ENCODE peak calls at places on chromosome 19, in five cellular contexts. Z is transverse colon, J is stomach, D is H1, V is upper lobe of left lung. W is an unnamed sample.

GRCh38 chr19:51737924-51738323 is 13.8 kb downstream of the FPR1 start:
- DNase-seq in V (no peak), Z (no peak), J (no peak), D (no peak), W (no peak)

GRCh38 chr19:3407556-3408516 is 41.5 kb downstream of the NFIC start:
- DNase-seq in Z (no peak), D (no peak), V (no peak), J (peak; percentile 53), W (peak; percentile 51)

GRCh38 chr19:33810821-33811220 is 14.2 kb downstream of the KCTD15 start:
- DNase-seq in Z (no peak), V (no peak), D (no peak), J (no peak), W (no peak)

GRCh38 chr19:29587518-29587986 is 18.5 kb upstream of the POP4 start:
- DNase-seq in J (no peak), Z (peak; percentile 19), V (no peak), D (no peak), W (no peak)

GRCh38 chr19:14127929-14128509 is 8.4 kb downstream of the ASF1B start:
- DNase-seq in Z (no peak), V (no peak), D (no peak), J (no peak), W (no peak)

GRCh38 chr19:53892981-53893325 is 11.0 kb downstream of the PRKCG start:
- DNase-seq in J (no peak), Z (no peak), D (no peak), V (no peak), W (no peak)

GRCh38 chr19:46678110-46678732 is 17.2 kb upstream of the DACT3 start:
- DNase-seq in V (peak; percentile 74), D (peak; percentile 91), Z (no peak), J (peak; percentile 31), W (no peak)

GRCh38 chr19:11204943-11205349 is 7.6 kb upstream of the KANK2 start:
- DNase-seq in J (no peak), D (no peak), Z (no peak), V (no peak), W (peak; percentile 60)

GRCh38 chr19:3034845-3035541 is 5.9 kb upstream of the TLE2 start:
- DNase-seq in J (peak; percentile 51), D (peak; percentile 53), Z (peak; percentile 64), V (no peak), W (no peak)

GRCh38 chr19:40799558-40800338 is 757 bp downstream of the EGLN2 start:
- DNase-seq in J (peak; percentile 42), Z (no peak), D (peak; percentile 73), V (peak; percentile 91), W (peak; percentile 78)

GRCh38 chr19:44846455-44847143 is 502 bp downstream of the NECTIN2 start:
- DNase-seq in J (no peak), Z (peak; percentile 48), D (peak; percentile 95), V (no peak), W (peak; percentile 81)

DNA sequence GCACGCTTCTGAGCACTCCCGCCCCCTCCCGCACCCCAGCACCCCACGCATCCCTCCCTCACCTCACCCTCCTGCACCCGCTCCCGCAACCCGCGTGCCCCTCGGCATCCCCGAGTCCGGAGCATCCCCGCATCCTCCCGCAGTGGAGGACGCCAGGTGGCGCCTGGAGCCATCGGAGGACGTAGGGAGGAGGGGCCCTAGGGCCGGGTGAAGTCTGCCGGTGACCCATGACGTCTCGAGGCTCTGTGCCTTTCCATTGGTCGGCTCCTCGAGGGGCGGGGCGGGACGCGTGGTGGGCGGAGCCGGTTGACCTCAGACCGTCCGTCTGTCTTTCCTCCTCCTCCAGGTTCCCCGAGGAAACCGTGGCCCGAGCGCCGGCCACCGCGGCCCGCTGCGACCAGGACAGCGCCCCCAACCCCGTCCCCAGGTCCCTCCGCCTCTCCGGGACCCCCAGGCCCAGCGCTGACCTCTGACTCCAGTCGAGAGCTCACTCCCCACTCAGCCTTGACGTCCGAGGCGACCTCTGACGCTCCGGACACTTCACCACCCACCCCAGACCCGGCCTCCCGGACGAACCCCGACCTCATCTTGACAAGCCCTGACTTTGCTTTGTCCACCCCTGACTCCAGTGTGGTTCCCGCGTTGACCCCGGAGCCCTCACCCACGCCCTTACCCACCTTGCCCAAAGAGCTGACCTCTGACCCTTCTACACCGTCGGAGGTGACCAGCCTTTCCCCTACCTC is 19.9 kb downstream of the SBK2 start:
- DNase-seq in D (peak; percentile 99), V (peak; percentile 98), J (peak; percentile 97), Z (peak; percentile 95), W (peak; percentile 95)
- TF ChIP-seq EP300 in D (no peak), V (no peak), J (no peak), Z (no peak), W (no peak)

GRCh38 chr19:6292006-6292405 is 12.2 kb upstream of the MLLT1 start:
- DNase-seq in V (no peak), Z (no peak), D (no peak), J (no peak), W (no peak)
- H3K9me3 ChIP-seq in V (peaks cover 70% of the 10 kb centered on the region), Z (peaks cover 48% of the 10 kb centered on the region), D (peaks cover 57% of the 10 kb centered on the region), J (peaks cover 73% of the 10 kb centered on the region), W (peaks cover 13% of the 10 kb centered on the region)

GRCh38 chr19:12884202-12884601 is 2.8 kb downstream of the KLF1 start:
- DNase-seq in D (no peak), Z (no peak), J (no peak), V (no peak), W (no peak)

GRCh38 chr19:12884627-12884925 is 2.4 kb downstream of the KLF1 start:
- DNase-seq in Z (no peak), V (no peak), J (no peak), D (no peak), W (no peak)

GRCh38 chr19:12885749-12886706 is 973 bp downstream of the KLF1 start:
- DNase-seq in D (peak; percentile 62), J (no peak), V (no peak), Z (no peak), W (no peak)

GRCh38 chr19:12884926-12885748 is 1.9 kb downstream of the KLF1 start:
- DNase-seq in J (peak; percentile 95), V (peak; percentile 98), D (peak; percentile 99), Z (peak; percentile 96), W (no peak)

GRCh38 chr19:12886943-12887747 is at the start of gene KLF1:
- DNase-seq in V (no peak), D (no peak), J (no peak), Z (no peak), W (no peak)
- TF ChIP-seq EP300 in V (no peak), D (no peak), J (no peak), Z (no peak), W (no peak)

GRCh38 chr19:56955637-56956216 is 115.2 kb upstream of the PEG3 start:
- DNase-seq in Z (no peak), D (no peak), J (no peak), V (no peak), W (no peak)

GRCh38 chr19:56956503-56957226 is 116.1 kb upstream of the PEG3 start:
- DNase-seq in D (no peak), V (no peak), J (no peak), Z (no peak), W (no peak)

GRCh38 chr19:56959211-56959610 is 118.7 kb upstream of the PEG3 start:
- DNase-seq in D (no peak), Z (no peak), V (no peak), J (no peak), W (no peak)

GRCh38 chr19:56960959-56961622 is 120.6 kb upstream of the PEG3 start:
- DNase-seq in Z (no peak), V (no peak), D (no peak), J (no peak), W (no peak)

DNA sequence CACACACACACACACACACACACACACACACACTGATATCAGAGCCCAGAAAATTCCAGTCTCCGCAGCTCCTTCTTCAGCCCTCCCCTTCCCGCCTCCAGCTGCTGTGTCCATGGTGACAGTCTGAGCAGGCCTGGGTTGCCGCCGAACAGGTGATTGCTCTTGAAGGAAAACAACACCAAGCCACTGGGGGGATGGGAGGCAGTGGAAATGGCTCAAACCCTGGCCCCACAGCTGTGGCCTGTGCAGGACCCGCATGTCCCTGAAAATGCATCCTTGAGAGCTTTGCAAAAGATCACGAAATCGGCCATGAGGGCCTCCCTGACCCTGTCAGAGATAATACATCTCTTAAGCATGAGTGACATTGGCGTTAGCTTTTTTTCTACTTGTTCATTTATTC is 117.9 kb upstream of the PEG3 start:
- DNase-seq in J (no peak), Z (no peak), D (no peak), V (no peak), W (no peak)
- H3K9me3 ChIP-seq in J (peaks cover 46% of the 10 kb centered on the region), Z (no peaks in the 10 kb centered on the region), D (peaks cover 66% of the 10 kb centered on the region), V (peaks cover 5% of the 10 kb centered on the region), W (no peaks in the 10 kb centered on the region)

GRCh38 chr19:17747205-17748098 is 3.8 kb upstream of the FCHO1 start:
- DNase-seq in V (peak; percentile 97), D (peak; percentile 95), Z (peak; percentile 95), J (peak; percentile 96), W (peak; percentile 95)
- TF ChIP-seq EP300 in V (no peak), D (no peak), Z (no peak), J (no peak), W (no peak)

GRCh38 chr19:8890260-8890659 is 58.1 kb downstream of the MBD3L1 start:
- DNase-seq in D (no peak), J (no peak), V (no peak), Z (no peak), W (no peak)
- H3K9me3 ChIP-seq in D (peaks cover 87% of the 10 kb centered on the region), J (peaks cover 17% of the 10 kb centered on the region), V (no peaks in the 10 kb centered on the region), Z (no peaks in the 10 kb centered on the region), W (no peaks in the 10 kb centered on the region)

W was measured in ovary.